ENCODE peak calls at places on chromosomes 6 and 20, in five cellular contexts. U is cardiac muscle cell, Z is BJ, J is heart right ventricle, R is mesendoderm. B is an unnamed sample.

GRCh38 chr6:53541900-53542299 is 3.0 kb downstream of the GCLC start:
- DNase-seq in Z (no peak), R (no peak), J (no peak), U (no peak), B (no peak)

GRCh38 chr6:163133691-163134090 is 280.8 kb upstream of the QKI start:
- DNase-seq in U (no peak), J (no peak), R (no peak), Z (no peak), B (no peak)

GRCh38 chr20:36629719-36630340 is 16.2 kb downstream of the SLA2 start:
- DNase-seq in U (no peak), Z (no peak), R (no peak), J (no peak), B (no peak)

GRCh38 chr6:34680802-34681515 is 15.6 kb downstream of the ILRUN start:
- DNase-seq in Z (no peak), J (no peak), R (no peak), U (no peak), B (no peak)

GRCh38 chr6:118168421-118168820 is 261.4 kb downstream of the SLC35F1 start:
- DNase-seq in J (no peak), Z (no peak), U (no peak), R (no peak), B (no peak)

GRCh38 chr20:61956396-61957342 is 109.0 kb downstream of the TAF4 start:
- DNase-seq in U (peak; percentile 54), Z (no peak), R (no peak), J (no peak), B (peak; percentile 15)

GRCh38 chr6:85756982-85757381 is 114.3 kb upstream of the SYNCRIP start:
- DNase-seq in J (no peak), U (peak; percentile 22), R (peak; percentile 21), Z (no peak), B (no peak)

GRCh38 chr20:31760457-31761240 is 21.6 kb downstream of the TPX2 start:
- DNase-seq in U (no peak), Z (no peak), J (no peak), R (no peak), B (no peak)

GRCh38 chr20:51536116-51537069 is 6.1 kb downstream of the NFATC2 start:
- DNase-seq in R (no peak), U (no peak), J (no peak), Z (no peak), B (no peak)

GRCh38 chr20:63574156-63574828 is at the start of gene HELZ2:
- DNase-seq in J (peak; percentile 82), U (peak; percentile 78), Z (no peak), R (peak; percentile 67), B (peak; percentile 68)

GRCh38 chr6:134373282-134373922 is 55.5 kb upstream of the SGK1 start:
- DNase-seq in J (peak; percentile 36), Z (peak; percentile 57), R (no peak), U (no peak), B (peak; percentile 85)

GRCh38 chr6:113858067-113858604 is 991 bp downstream of the MARCKS start:
- DNase-seq in R (peak; percentile 64), J (peak; percentile 44), Z (no peak), U (peak; percentile 42), B (peak; percentile 73)

GRCh38 chr20:56417911-56418310 is 5.9 kb downstream of the CASS4 start:
- DNase-seq in J (no peak), Z (no peak), U (no peak), R (no peak), B (no peak)

GRCh38 chr20:20038586-20038985 is 13.7 kb downstream of the CRNKL1 start:
- DNase-seq in R (no peak), J (no peak), Z (no peak), U (no peak), B (no peak)

GRCh38 chr20:20037960-20038359 is 14.3 kb downstream of the CRNKL1 start:
- DNase-seq in Z (peak; percentile 55), R (peak; percentile 50), J (no peak), U (no peak), B (no peak)

GRCh38 chr20:20031790-20032189 is 14.6 kb downstream of the NAA20 start:
- DNase-seq in U (no peak), R (no peak), J (no peak), Z (no peak), B (no peak)

GRCh38 chr20:20034486-20034885 is 17.3 kb downstream of the NAA20 start:
- DNase-seq in J (no peak), R (no peak), U (no peak), Z (no peak), B (no peak)

GRCh38 chr20:20036756-20037155 is 15.5 kb downstream of the CRNKL1 start:
- DNase-seq in R (no peak), U (no peak), J (no peak), Z (no peak), B (no peak)
- H3K36me3 ChIP-seq in R (peaks cover 3% of the 10 kb centered on the region), U (peaks cover 83% of the 10 kb centered on the region), J (peaks cover 100% of the 10 kb centered on the region), Z (peaks cover 10% of the 10 kb centered on the region), B (peaks cover 98% of the 10 kb centered on the region)

GRCh38 chr6:79005497-79005896 is 72.6 kb downstream of the PHIP start:
- DNase-seq in J (no peak), Z (no peak), R (no peak), U (no peak), B (no peak)
- H3K36me3 ChIP-seq in J (peaks cover 58% of the 10 kb centered on the region), Z (peaks cover 2% of the 10 kb centered on the region), R (peaks cover 3% of the 10 kb centered on the region), U (peaks cover 16% of the 10 kb centered on the region), B (peaks cover 19% of the 10 kb centered on the region)

GRCh38 chr6:73514746-73515110 is 6.1 kb downstream of the EEF1A1 start:
- DNase-seq in R (no peak), U (no peak), J (no peak), Z (no peak), B (no peak)

GRCh38 chr6:73515204-73516101 is 5.4 kb downstream of the EEF1A1 start:
- DNase-seq in R (peak; percentile 85), Z (peak; percentile 50), J (peak; percentile 66), U (peak; percentile 79), B (peak; percentile 54)

GRCh38 chr6:73513496-73513854 is 7.4 kb downstream of the EEF1A1 start:
- DNase-seq in U (no peak), Z (no peak), J (no peak), R (no peak), B (no peak)

GRCh38 chr6:73519943-73520687 is 717 bp downstream of the EEF1A1 start:
- DNase-seq in J (peak; percentile 75), Z (no peak), R (peak; percentile 87), U (peak; percentile 74), B (peak; percentile 90)

GRCh38 chr6:73516712-73517489 is 3.9 kb downstream of the EEF1A1 start:
- DNase-seq in R (peak; percentile 25), J (no peak), Z (no peak), U (no peak), B (no peak)
- H3K36me3 ChIP-seq in R (peaks cover 15% of the 10 kb centered on the region), J (peaks cover 70% of the 10 kb centered on the region), Z (peaks cover 25% of the 10 kb centered on the region), U (peaks cover 28% of the 10 kb centered on the region), B (peaks cover 59% of the 10 kb centered on the region)

GRCh38 chr6:129621252-129621651 is 88.7 kb downstream of the ARHGAP18 start:
- DNase-seq in R (peak; percentile 67), Z (no peak), U (no peak), J (no peak), B (no peak)
- H3K36me3 ChIP-seq in R (no peaks in the 10 kb centered on the region), Z (no peaks in the 10 kb centered on the region), U (no peaks in the 10 kb centered on the region), J (peaks cover 27% of the 10 kb centered on the region), B (no peaks in the 10 kb centered on the region)

GRCh38 chr6:36223706-36224105 is 27.2 kb downstream of the BRPF3 start:
- DNase-seq in J (no peak), Z (no peak), R (no peak), U (no peak), B (no peak)
- H3K36me3 ChIP-seq in J (peaks cover 98% of the 10 kb centered on the region), Z (peaks cover 25% of the 10 kb centered on the region), R (peaks cover 14% of the 10 kb centered on the region), U (peaks cover 56% of the 10 kb centered on the region), B (peaks cover 74% of the 10 kb centered on the region)

GRCh38 chr6:105364243-105364642 is 38.6 kb downstream of the PREP start:
- DNase-seq in R (no peak), U (no peak), Z (no peak), J (no peak), B (no peak)
- H3K36me3 ChIP-seq in R (peaks cover 2% of the 10 kb centered on the region), U (peaks cover 9% of the 10 kb centered on the region), Z (no peaks in the 10 kb centered on the region), J (peaks cover 87% of the 10 kb centered on the region), B (peaks cover 28% of the 10 kb centered on the region)

GRCh38 chr6:17621003-17621402 is 20.9 kb downstream of the FAM8A1 start:
- DNase-seq in U (no peak), Z (no peak), J (no peak), R (no peak), B (no peak)
- H3K36me3 ChIP-seq in U (peaks cover 43% of the 10 kb centered on the region), Z (peaks cover 9% of the 10 kb centered on the region), J (peaks cover 93% of the 10 kb centered on the region), R (no peaks in the 10 kb centered on the region), B (peaks cover 31% of the 10 kb centered on the region)

B was measured in tibial artery.